ENCODE peak calls at places on chromosomes 1 and 21, in ten cellular contexts. S is mesenchymal stem cell; G is CD4-positive, alpha-beta memory T cell; D is SJSA1; V is AG04450; O is RWPE1; Q is fibroblast of lung; H is K562; F is uterus; L is heart left ventricle. E is an unnamed sample.

GRCh38 chr1:103489881-103490280 is 35.6 kb upstream of the RNPC3 start:
- DNase-seq in S (peak; percentile 24), G (no peak), D (no peak), V (no peak), O (no peak), Q (peak; percentile 45), H (no peak), F (no peak), L (no peak), E (no peak)

GRCh38 chr1:17419626-17420328 is 19.7 kb downstream of the RCC2 start:
- DNase-seq in S (peak; percentile 56), G (peak; percentile 57), D (no peak), V (no peak), O (peak; percentile 69), Q (peak; percentile 54), H (peak; percentile 81), F (peak; percentile 55), L (peak; percentile 72), E (peak; percentile 21)

GRCh38 chr1:65979145-65979544 is 186.4 kb downstream of the PDE4B start:
- DNase-seq in S (no peak), G (no peak), D (no peak), V (no peak), O (no peak), Q (peak; percentile 84), H (no peak), F (no peak), L (no peak), E (no peak)

GRCh38 chr21:34704119-34704518 is 35.3 kb downstream of the CLIC6 start:
- DNase-seq in S (no peak), G (no peak), D (no peak), V (no peak), O (no peak), Q (peak; percentile 59), H (no peak), F (peak; percentile 22), L (no peak), E (no peak)

GRCh38 chr1:113975211-113975895 is 3.9 kb upstream of the OLFML3 start:
- DNase-seq in S (peak; percentile 63), G (no peak), D (no peak), V (no peak), O (no peak), Q (no peak), H (no peak), F (no peak), L (no peak), E (no peak)

GRCh38 chr1:35707253-35708178 is 11.2 kb downstream of the C1orf216 start:
- DNase-seq in S (peak; percentile 18), G (peak; percentile 17), D (no peak), V (no peak), O (peak; percentile 28), Q (no peak), H (peak; percentile 93), F (no peak), L (no peak), E (no peak)

GRCh38 chr1:17696417-17697301 is 58.5 kb upstream of the ACTL8 start:
- DNase-seq in S (peak; percentile 63), G (no peak), D (no peak), V (peak; percentile 52), O (peak; percentile 52), Q (peak; percentile 61), H (peak; percentile 23), F (peak; percentile 31), L (peak; percentile 28), E (no peak)

GRCh38 chr1:204377800-204378608 is 18.3 kb upstream of the PLEKHA6 start:
- DNase-seq in S (no peak), G (peak; percentile 40), D (no peak), V (no peak), O (peak; percentile 56), Q (no peak), H (peak; percentile 62), F (no peak), L (peak; percentile 19), E (peak; percentile 45)

GRCh38 chr1:208031316-208031931 is 120.5 kb upstream of the CD34 start:
- DNase-seq in S (no peak), G (no peak), D (no peak), V (no peak), O (no peak), Q (no peak), H (no peak), F (no peak), L (no peak), E (no peak)

GRCh38 chr1:101112051-101112770 is 86.6 kb upstream of the DPH5 start:
- DNase-seq in S (no peak), G (peak; percentile 88), D (no peak), V (no peak), O (no peak), Q (no peak), H (no peak), F (peak; percentile 21), L (peak; percentile 58), E (no peak)

GRCh38 chr1:25641931-25642611 is 25.5 kb downstream of the MAN1C1 start:
- DNase-seq in S (peak; percentile 36), G (no peak), D (no peak), V (peak; percentile 20), O (no peak), Q (peak; percentile 73), H (no peak), F (peak; percentile 44), L (no peak), E (no peak)

GRCh38 chr21:25506887-25507286 is 100.4 kb downstream of the MRPL39 start:
- DNase-seq in S (no peak), G (no peak), D (no peak), V (peak; percentile 56), O (peak; percentile 57), Q (peak; percentile 87), H (no peak), F (no peak), L (no peak), E (no peak)

GRCh38 chr1:201346337-201346939 is 31.0 kb downstream of the TNNT2 start:
- DNase-seq in S (peak; percentile 49), G (no peak), D (no peak), V (peak; percentile 21), O (peak; percentile 79), Q (peak; percentile 67), H (peak; percentile 59), F (no peak), L (no peak), E (no peak)

GRCh38 chr21:31457675-31458074 is 113.6 kb upstream of the TIAM1 start:
- DNase-seq in S (no peak), G (no peak), D (no peak), V (no peak), O (no peak), Q (no peak), H (no peak), F (no peak), L (no peak), E (no peak)

DNA sequence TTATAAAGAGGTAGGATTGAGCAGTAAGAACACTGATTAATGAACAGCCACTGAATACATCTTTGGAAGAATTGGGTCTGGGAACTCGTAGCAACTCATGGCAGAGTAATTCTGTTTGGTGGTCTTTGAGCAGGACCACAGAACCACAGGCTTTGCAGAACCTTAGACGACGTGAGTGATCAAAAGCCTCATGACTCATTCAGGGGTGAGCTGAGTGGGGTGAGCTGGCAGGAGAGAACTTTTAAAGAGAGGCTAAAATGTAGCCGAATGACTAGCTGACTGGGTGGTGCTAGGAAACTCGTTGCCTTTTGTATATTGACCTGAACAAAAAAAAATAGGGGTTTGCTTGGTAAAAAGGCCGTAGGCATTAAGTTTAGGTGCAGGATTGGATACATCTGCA is 313.8 kb downstream of the TGFB2 start:
- DNase-seq in S (peak; percentile 76), G (no peak), D (peak; percentile 86), V (peak; percentile 26), O (peak; percentile 74), Q (peak; percentile 61), H (no peak), F (no peak), L (no peak), E (no peak)
- H3K27ac ChIP-seq in S (peak overlapping the region; percentile 94), G (no peak overlapping the region), D (peak overlapping the region; percentile 98), V (no peak overlapping the region), O (no peak overlapping the region), Q (no peak overlapping the region), H (no peak overlapping the region), F (no peak overlapping the region), L (no peak overlapping the region), E (no peak overlapping the region)

GRCh38 chr1:9634582-9634981 is 16.9 kb upstream of the PIK3CD start:
- DNase-seq in S (no peak), G (no peak), D (no peak), V (no peak), O (no peak), Q (no peak), H (no peak), F (no peak), L (no peak), E (no peak)
- H3K27ac ChIP-seq in S (no peak overlapping the region), G (no peak overlapping the region), D (no peak overlapping the region), V (no peak overlapping the region), O (no peak overlapping the region), Q (no peak overlapping the region), H (no peak overlapping the region), F (no peak overlapping the region), L (no peak overlapping the region), E (no peak overlapping the region)

DNA sequence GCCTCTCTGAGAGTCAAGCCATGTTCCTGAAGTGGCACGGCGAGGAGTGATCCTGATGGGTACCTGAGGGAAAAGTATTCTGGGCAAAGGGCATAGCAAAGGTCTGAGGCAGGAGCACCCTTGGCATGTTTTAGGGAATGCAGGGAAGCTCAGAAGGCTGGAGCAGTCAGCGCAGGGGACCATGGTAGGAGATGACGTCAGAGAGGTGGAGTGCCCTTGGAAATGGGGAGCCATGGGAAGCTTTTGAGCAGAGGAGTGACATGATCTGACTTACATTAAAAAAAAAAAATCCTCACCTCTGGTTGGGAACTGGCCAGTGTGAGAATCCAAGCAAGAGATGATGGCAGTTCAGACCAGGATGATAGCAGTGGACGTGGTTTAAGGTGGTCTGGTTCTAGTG is 37.2 kb downstream of the PDPN start:
- DNase-seq in S (no peak), G (no peak), D (no peak), V (no peak), O (no peak), Q (no peak), H (no peak), F (no peak), L (no peak), E (no peak)
- H3K27ac ChIP-seq in S (no peak overlapping the region), G (no peak overlapping the region), D (no peak overlapping the region), V (no peak overlapping the region), O (peak overlapping the region; percentile 73), Q (no peak overlapping the region), H (no peak overlapping the region), F (peak overlapping the region; percentile 89), L (no peak overlapping the region), E (no peak overlapping the region)

GRCh38 chr1:55381491-55381890 is 166.3 kb upstream of the USP24 start:
- DNase-seq in S (no peak), G (no peak), D (no peak), V (no peak), O (no peak), Q (no peak), H (no peak), F (no peak), L (no peak), E (no peak)

GRCh38 chr1:55381983-55382382 is 166.8 kb upstream of the USP24 start:
- DNase-seq in S (no peak), G (no peak), D (no peak), V (no peak), O (no peak), Q (no peak), H (no peak), F (no peak), L (no peak), E (no peak)

GRCh38 chr1:55382699-55383377 is 167.7 kb upstream of the USP24 start:
- DNase-seq in S (no peak), G (no peak), D (no peak), V (no peak), O (no peak), Q (no peak), H (no peak), F (no peak), L (no peak), E (no peak)

GRCh38 chr1:55378582-55378981 is 163.4 kb upstream of the USP24 start:
- DNase-seq in S (peak; percentile 47), G (no peak), D (no peak), V (no peak), O (peak; percentile 9), Q (peak; percentile 69), H (peak; percentile 41), F (peak; percentile 31), L (no peak), E (peak; percentile 12)

GRCh38 chr1:55380313-55380970 is 165.3 kb upstream of the USP24 start:
- DNase-seq in S (no peak), G (no peak), D (no peak), V (no peak), O (no peak), Q (no peak), H (no peak), F (peak; percentile 71), L (no peak), E (no peak)
- H3K27ac ChIP-seq in S (no peak overlapping the region), G (no peak overlapping the region), D (no peak overlapping the region), V (no peak overlapping the region), O (no peak overlapping the region), Q (no peak overlapping the region), H (no peak overlapping the region), F (no peak overlapping the region), L (no peak overlapping the region), E (no peak overlapping the region)

E was measured in substantia nigra.